ENCODE peak calls at places on chromosome 12, in six cellular contexts. D is lower lobe of right lung; O is body of pancreas; Q is CD8-positive, alpha-beta T cell; V is HFF-Myc; Y is ascending aorta. C is an unnamed sample.

GRCh38 chr12:30546121-30546520 is 149.5 kb downstream of the IPO8 start:
- DNase-seq in O (no peak), Q (no peak), D (no peak), Y (no peak), V (no peak), C (no peak)

GRCh38 chr12:31985832-31986231 is 26.6 kb downstream of the RESF1 start:
- DNase-seq in O (no peak), V (no peak), D (no peak), Q (no peak), Y (no peak), C (no peak)

GRCh38 chr12:11650697-11651281 is 1.3 kb downstream of the ETV6 start:
- DNase-seq in V (no peak), Y (no peak), O (no peak), D (no peak), Q (no peak), C (no peak)

GRCh38 chr12:100077367-100077766 is 65.3 kb downstream of the BLTP3B start:
- DNase-seq in V (no peak), D (no peak), Q (no peak), Y (no peak), O (no peak), C (no peak)

GRCh38 chr12:4217091-4217490 is 56.5 kb upstream of the CCND2 start:
- DNase-seq in D (no peak), Q (no peak), O (no peak), V (no peak), Y (no peak), C (no peak)

GRCh38 chr12:108611884-108612415 is 14.1 kb upstream of the TMEM119 start:
- DNase-seq in Q (peak), V (no peak), O (no peak), D (no peak), Y (no peak), C (peak)

GRCh38 chr12:123907021-123907420 is 65.6 kb downstream of the CCDC92 start:
- DNase-seq in D (no peak), V (no peak), Y (no peak), Q (no peak), O (no peak), C (no peak)

GRCh38 chr12:49619286-49619685 is 4.1 kb upstream of the PRPF40B start:
- DNase-seq in O (no peak), D (no peak), Q (no peak), Y (no peak), V (no peak), C (no peak)

GRCh38 chr12:1518763-1519516 is 75.4 kb downstream of the FBXL14 start:
- DNase-seq in O (no peak), Y (no peak), V (peak), Q (no peak), D (no peak), C (peak)

GRCh38 chr12:119594399-119594730 is 791 bp downstream of the TMEM233 start:
- DNase-seq in D (no peak), V (no peak), Q (no peak), O (no peak), Y (no peak), C (no peak)

GRCh38 chr12:65839027-65839426 is 14.7 kb downstream of the HMGA2 start:
- DNase-seq in Y (no peak), D (no peak), V (no peak), O (no peak), Q (no peak), C (no peak)

GRCh38 chr12:66941150-66941549 is 262.3 kb upstream of the GRIP1 start:
- DNase-seq in Y (no peak), O (no peak), V (no peak), Q (no peak), D (no peak), C (no peak)

GRCh38 chr12:2668816-2669215 is 126.0 kb upstream of the FKBP4 start:
- DNase-seq in Y (no peak), O (no peak), V (no peak), Q (no peak), D (no peak), C (no peak)

GRCh38 chr12:46304080-46304479 is 35.2 kb upstream of the SLC38A1 start:
- DNase-seq in V (peak), Y (no peak), O (no peak), D (no peak), Q (no peak), C (no peak)

GRCh38 chr12:116188581-116188980 is 88.9 kb downstream of the MED13L start:
- DNase-seq in D (no peak), Y (no peak), V (no peak), Q (no peak), O (no peak), C (no peak)

GRCh38 chr12:130920119-130920703 is 33.5 kb upstream of the ADGRD1 start:
- DNase-seq in O (no peak), D (no peak), Y (no peak), V (no peak), Q (no peak), C (no peak)

GRCh38 chr12:66823857-66824570 is 145.1 kb upstream of the GRIP1 start:
- DNase-seq in O (no peak), D (no peak), Q (no peak), V (no peak), Y (no peak), C (peak)

GRCh38 chr12:103833891-103834290 is 7.1 kb downstream of the NT5DC3 start:
- DNase-seq in Y (no peak), O (no peak), V (no peak), D (no peak), Q (no peak), C (no peak)
- TF ChIP-seq CTCF in Y (no peak), O (no peak), V (no peak), D (no peak), Q (no peak), C (no peak)

GRCh38 chr12:103182299-103182698 is 224.8 kb downstream of the ASCL1 start:
- DNase-seq in D (no peak), Q (no peak), Y (no peak), V (no peak), O (no peak), C (no peak)

GRCh38 chr12:103175625-103176024 is 218.2 kb downstream of the ASCL1 start:
- DNase-seq in D (no peak), Y (no peak), O (no peak), Q (no peak), V (no peak), C (no peak)

GRCh38 chr12:103178681-103179080 is 221.2 kb downstream of the ASCL1 start:
- DNase-seq in Q (no peak), V (no peak), O (no peak), D (no peak), Y (no peak), C (no peak)

GRCh38 chr12:103177624-103178023 is 220.2 kb downstream of the ASCL1 start:
- DNase-seq in O (no peak), D (no peak), Y (no peak), Q (no peak), V (no peak), C (no peak)

DNA sequence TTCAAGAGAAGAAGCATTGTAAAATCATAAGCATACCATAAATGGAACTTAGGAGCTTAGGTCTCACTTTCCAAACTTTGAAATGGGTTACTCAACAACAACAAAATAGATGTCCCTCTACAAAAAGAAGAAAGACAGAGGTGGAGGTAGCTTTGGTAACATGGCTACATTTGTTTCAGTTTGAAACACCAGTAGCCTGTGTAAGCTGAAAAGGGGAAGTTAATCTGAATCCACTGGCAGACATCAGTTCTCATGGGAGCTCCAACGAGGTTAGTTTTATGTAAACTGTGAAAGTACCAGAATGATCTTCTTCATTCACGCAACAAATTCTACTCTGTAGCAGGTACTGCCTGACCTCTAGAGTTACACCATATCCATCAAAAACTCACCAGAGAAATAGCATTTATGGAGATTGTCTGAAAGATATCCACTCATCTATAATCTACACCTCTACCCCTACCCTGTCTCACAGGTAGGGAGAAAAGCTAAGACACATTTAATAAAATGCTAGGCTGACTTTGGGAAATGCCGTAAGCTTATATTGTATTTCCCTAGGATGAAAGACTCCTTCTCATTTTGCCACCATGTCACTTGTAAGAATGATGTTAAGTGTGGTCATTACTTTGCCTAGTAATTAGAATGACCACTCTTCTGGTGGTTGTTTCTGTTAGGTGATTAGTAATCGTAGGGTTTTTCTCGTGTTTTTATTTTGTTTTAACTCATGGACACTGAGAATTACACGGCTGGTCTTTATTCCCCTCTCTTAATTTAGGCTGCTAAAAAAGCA is 224.1 kb downstream of the ASCL1 start:
- DNase-seq in D (no peak), V (no peak), O (no peak), Y (no peak), Q (no peak), C (no peak)
- TF ChIP-seq CTCF in D (no peak), V (no peak), O (no peak), Y (no peak), Q (no peak), C (no peak)

GRCh38 chr12:94753071-94753779 is 102.9 kb upstream of the TMCC3 start:
- DNase-seq in O (no peak), D (no peak), Q (no peak), Y (no peak), V (no peak), C (no peak)
- TF ChIP-seq CTCF in O (no peak), D (no peak), Q (no peak), Y (no peak), V (no peak), C (no peak)

GRCh38 chr12:93417967-93418480 is 23.7 kb downstream of the UBE2N start:
- DNase-seq in V (no peak), D (no peak), Y (no peak), O (no peak), Q (no peak), C (no peak)

GRCh38 chr12:93415723-93416464 is 25.9 kb downstream of the UBE2N start:
- DNase-seq in V (peak), O (no peak), Y (no peak), Q (no peak), D (no peak), C (no peak)

GRCh38 chr12:93422050-93422449 is 19.7 kb downstream of the UBE2N start:
- DNase-seq in O (no peak), Q (no peak), V (no peak), D (no peak), Y (no peak), C (no peak)

DNA sequence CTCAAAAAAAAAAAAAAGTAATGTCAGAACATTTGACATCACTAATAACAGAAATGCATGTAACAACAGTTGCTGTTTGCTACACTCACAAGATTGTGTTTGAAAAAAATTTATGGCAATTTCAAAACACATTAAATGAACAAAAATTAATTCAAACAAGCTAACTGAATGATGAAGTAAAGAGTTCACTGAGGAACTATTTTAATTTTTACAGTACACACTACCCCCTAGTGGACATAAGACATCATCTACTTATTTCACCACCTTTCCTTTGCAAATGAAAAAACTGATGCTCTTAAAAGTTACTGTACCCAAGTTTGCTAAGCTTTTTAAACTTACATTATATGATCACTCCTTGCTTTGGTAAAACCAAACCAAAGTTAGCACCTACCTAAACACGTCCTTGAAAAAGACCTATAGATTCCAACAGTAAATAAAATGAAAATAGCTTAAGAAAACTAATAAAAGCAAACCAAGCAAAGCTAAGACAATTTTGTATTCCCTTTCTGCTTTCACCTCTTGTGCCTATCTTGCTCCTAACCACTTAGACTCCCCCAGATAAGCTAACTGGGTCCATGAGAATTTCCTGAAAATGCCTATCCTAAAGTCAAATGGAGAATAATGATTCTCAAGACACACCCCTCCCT is 22.2 kb downstream of the UBE2N start:
- DNase-seq in D (no peak), V (peak), Q (no peak), Y (no peak), O (no peak), C (peak)
- TF ChIP-seq CTCF in D (peak), V (peak), Q (peak), Y (peak), O (peak), C (peak)

DNA sequence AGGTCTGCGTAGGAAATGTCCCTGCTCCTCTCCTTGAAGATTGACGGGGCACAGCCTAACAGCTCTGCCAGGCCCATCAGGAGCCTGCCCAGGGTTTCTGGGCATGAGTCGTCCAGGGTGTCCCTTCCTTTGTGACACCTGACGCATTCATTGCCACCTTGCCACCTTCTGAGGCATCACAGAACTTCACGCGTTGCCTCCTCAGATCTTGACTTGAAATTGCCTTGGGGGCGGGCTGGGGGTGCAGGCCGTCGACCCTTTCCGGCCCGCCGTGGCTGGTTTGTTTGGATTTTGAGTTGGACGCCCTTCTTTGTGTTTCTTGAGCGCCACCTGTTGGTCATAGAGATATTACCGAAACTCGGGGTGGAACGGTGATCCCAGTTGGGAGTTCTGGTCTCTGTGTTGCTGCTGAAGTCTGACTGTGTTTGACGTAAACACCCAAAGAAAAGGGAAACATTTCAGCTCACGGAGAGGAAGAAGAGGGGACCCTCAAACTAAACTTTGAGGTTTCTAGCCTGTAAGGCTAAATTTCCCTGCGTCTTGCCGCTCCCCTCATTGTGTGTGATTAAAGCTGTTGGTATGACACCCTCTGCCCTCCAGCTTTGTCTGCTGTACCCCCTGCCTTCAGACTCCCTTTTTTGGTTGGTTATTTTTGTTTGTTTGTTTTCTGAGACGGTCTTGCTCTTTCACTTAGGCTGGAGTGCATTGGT is 44.6 kb downstream of the MLXIP start:
- DNase-seq in Y (no peak), D (peak), V (peak), Q (peak), O (peak), C (no peak)
- TF ChIP-seq CTCF in Y (peak), D (peak), V (peak), Q (peak), O (peak), C (peak)

DNA sequence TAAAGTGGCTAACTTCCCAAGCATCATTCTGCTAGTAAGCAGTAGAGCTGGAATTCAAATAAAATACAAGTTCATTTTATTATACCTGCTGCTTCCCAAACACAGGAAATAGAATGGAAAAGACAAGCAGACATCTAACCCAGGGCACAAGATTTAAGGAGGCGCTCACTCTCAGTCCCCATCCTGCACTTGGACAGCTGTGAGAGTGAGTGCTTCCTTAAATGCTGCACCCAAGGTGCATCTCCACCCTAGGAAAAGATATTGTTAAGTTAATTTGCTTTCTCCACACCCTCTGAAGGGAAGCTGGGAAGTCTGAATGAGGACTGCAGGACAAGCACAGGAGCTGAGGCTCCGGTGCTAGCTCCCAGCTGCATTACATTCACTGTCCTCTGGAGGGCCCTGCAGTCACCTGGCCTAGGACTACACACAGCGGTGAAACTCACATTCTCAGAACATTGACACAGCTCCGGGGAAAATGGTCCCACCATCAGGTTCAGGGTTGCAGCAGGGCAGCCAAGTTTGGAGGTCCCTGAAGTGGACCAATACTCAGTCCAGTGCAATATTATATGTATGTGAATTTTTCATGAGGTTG is 14.2 kb downstream of the HEBP1 start:
- DNase-seq in Q (no peak), V (no peak), O (no peak), D (no peak), Y (no peak), C (no peak)
- TF ChIP-seq CTCF in Q (peak), V (peak), O (peak), D (peak), Y (no peak), C (peak)

C was measured in kidney epithelial cell.